ENCODE peak calls at places on chromosomes 3 and 15, in ten cellular contexts. J, V, K, N, A, C, P, E, S and W are unnamed samples.

GRCh38 chr3:158668506-158668905 is 3.9 kb downstream of the LXN start:
- DNase-seq in K (no peak), N (no peak), E (peak), A (no peak), P (no peak), S (peak), V (peak), C (no peak), J (no peak), W (no peak)

GRCh38 chr3:113643583-113643982 is 52.9 kb downstream of the USF3 start:
- DNase-seq in A (no peak), E (no peak), K (no peak), N (no peak), V (no peak), S (no peak), P (no peak), C (no peak), J (no peak), W (no peak)

GRCh38 chr3:140093742-140094141 is 158.8 kb downstream of the CLSTN2 start:
- DNase-seq in S (peak), E (peak), A (no peak), N (peak), J (peak), K (peak), V (no peak), C (peak), P (no peak), W (peak)

GRCh38 chr3:155411500-155412223 is 118.2 kb upstream of the STRIT1 start:
- DNase-seq in K (no peak), S (no peak), P (no peak), J (no peak), V (no peak), E (no peak), C (no peak), A (no peak), N (no peak), W (no peak)

GRCh38 chr15:88735212-88735611 is 68.0 kb upstream of the ACAN start:
- DNase-seq in S (no peak), V (no peak), P (no peak), N (no peak), E (no peak), A (no peak), K (no peak), J (no peak), C (no peak), W (no peak)

GRCh38 chr15:42605281-42605744 is 29.9 kb downstream of the STARD9 start:
- DNase-seq in C (no peak), J (no peak), V (peak), K (no peak), S (no peak), E (peak), A (no peak), P (no peak), N (no peak), W (no peak)

GRCh38 chr3:43185256-43185655 is 79.4 kb upstream of the POMGNT2 start:
- DNase-seq in V (no peak), P (no peak), A (no peak), J (no peak), K (no peak), S (no peak), N (no peak), C (no peak), E (no peak), W (no peak)

GRCh38 chr3:153463895-153464294 is 301.9 kb downstream of the RAP2B start:
- DNase-seq in J (no peak), A (no peak), K (no peak), P (no peak), E (no peak), N (no peak), V (no peak), C (no peak), S (no peak), W (no peak)

GRCh38 chr3:122233109-122233952 is 49.9 kb downstream of the CASR start:
- DNase-seq in C (no peak), N (peak), V (no peak), E (no peak), A (no peak), J (no peak), P (no peak), S (no peak), K (no peak), W (no peak)

GRCh38 chr3:122234117-122234516 is 50.6 kb downstream of the CASR start:
- DNase-seq in P (no peak), J (no peak), V (no peak), A (no peak), S (no peak), N (no peak), C (no peak), E (no peak), K (no peak), W (no peak)

GRCh38 chr3:122231781-122232180 is 48.3 kb downstream of the CASR start:
- DNase-seq in P (no peak), N (no peak), S (no peak), E (no peak), J (no peak), A (no peak), K (no peak), V (no peak), C (no peak), W (no peak)

GRCh38 chr3:122232485-122232884 is 49.0 kb downstream of the CASR start:
- DNase-seq in C (no peak), N (no peak), A (no peak), S (no peak), K (no peak), P (no peak), J (no peak), V (no peak), E (no peak), W (no peak)

DNA sequence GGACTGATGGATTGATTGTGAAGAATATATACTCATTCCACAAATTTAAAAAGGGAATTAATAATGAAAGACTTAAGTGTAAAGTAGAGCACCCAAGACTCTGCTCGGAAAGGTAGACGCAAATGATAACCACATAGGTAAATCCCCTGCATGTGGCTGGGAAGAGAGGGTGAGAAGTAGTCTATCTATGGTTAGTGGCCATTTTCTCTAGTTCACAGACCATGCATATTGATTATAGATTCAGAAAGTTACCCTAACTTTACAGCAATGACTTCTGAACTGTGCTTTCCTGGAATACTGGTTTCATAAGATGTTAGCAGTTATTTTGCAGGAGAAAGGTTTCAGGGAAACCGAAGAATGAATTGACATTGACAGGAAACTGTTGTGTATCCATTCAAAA is 51.7 kb downstream of the CASR start:
- DNase-seq in J (no peak), S (no peak), N (no peak), K (no peak), P (no peak), V (no peak), A (no peak), C (no peak), E (no peak), W (no peak)
- H3K27ac ChIP-seq in J (no peak), S (no peak), N (no peak), K (no peak), P (no peak), V (no peak), A (no peak), C (no peak), E (no peak), W (no peak)

GRCh38 chr15:80982205-80982604 is 7.4 kb downstream of the MESD start:
- DNase-seq in S (no peak), V (no peak), E (no peak), J (no peak), A (peak), N (no peak), C (no peak), K (no peak), P (no peak), W (no peak)
- TF ChIP-seq CTCF in S (no peak), V (no peak), E (no peak), J (no peak), A (peak), N (no peak), C (no peak), K (no peak), P (peak), W (no peak)

GRCh38 chr15:39228889-39229288 is 352.0 kb upstream of the THBS1 start:
- DNase-seq in E (no peak), V (no peak), A (no peak), S (no peak), N (no peak), K (no peak), P (no peak), C (no peak), J (no peak), W (no peak)

GRCh38 chr15:39227001-39227400 is 353.9 kb upstream of the THBS1 start:
- DNase-seq in N (no peak), A (no peak), P (no peak), C (no peak), V (no peak), J (peak), S (no peak), E (no peak), K (no peak), W (no peak)

GRCh38 chr15:39232512-39232911 is 348.4 kb upstream of the THBS1 start:
- DNase-seq in E (peak), C (no peak), K (no peak), A (no peak), P (no peak), J (no peak), S (peak), N (no peak), V (no peak), W (no peak)

GRCh38 chr15:39230917-39231285 is 350.0 kb upstream of the THBS1 start:
- DNase-seq in N (no peak), A (no peak), P (no peak), E (no peak), J (no peak), K (no peak), C (no peak), V (no peak), S (no peak), W (no peak)

GRCh38 chr15:39230205-39230916 is 350.5 kb upstream of the THBS1 start:
- DNase-seq in N (no peak), J (peak), V (peak), E (peak), A (no peak), K (no peak), P (no peak), S (no peak), C (no peak), W (no peak)
- H3K27ac ChIP-seq in N (no peak), J (no peak), V (peak), E (no peak), A (no peak), K (no peak), P (no peak), S (no peak), C (no peak), W (no peak)

DNA sequence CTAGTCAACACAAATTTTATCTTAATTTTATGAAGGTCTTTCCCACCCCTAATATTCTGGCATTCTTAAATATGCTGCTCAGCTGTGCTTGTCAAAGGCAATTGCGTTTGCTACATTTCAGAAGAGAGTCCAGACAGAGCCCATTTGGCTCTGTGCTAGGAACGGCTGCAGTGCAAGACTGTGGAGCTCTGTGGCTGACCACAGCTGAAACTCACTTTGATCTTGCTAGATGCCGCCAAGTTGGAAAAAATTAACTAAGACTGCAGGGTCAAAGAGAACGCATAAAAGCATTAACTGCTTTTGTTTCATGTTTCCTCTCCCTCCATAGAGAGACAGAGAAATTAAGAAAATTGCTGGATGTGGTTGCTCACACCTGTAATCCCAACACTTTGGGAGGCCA is 7.6 kb upstream of the PPP1R2 start:
- DNase-seq in K (no peak), E (peak), S (no peak), P (no peak), V (no peak), J (no peak), C (no peak), A (no peak), N (no peak), W (no peak)
- TF ChIP-seq CTCF in K (no peak), E (no peak), S (no peak), P (no peak), V (no peak), J (no peak), C (no peak), A (no peak), N (no peak), W (no peak)

DNA sequence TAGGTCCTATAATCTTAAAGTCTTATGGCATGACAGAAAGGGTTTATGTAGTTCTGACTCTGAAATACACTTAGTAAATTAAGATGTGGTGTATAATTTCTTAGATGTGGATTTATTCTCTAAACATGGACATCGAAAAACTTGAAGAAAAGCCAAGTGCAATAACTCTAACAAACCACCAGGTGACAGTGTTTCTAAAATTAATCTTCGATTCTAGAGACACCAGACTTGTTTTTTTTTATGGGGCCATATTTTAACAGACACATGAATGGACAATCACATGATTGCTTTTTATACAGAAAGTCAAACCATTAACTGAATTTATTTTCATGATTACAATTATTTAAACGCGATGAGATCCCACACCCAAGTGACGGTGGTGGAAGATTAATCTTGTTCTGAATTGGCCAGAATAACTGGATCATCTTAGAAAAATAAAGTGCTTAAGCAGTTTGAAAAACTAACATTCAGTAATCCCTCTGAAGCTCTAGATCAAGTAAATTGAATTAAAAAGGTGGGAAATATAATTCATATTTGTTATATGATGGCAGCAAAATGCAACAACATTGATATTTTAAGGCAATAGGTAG is 305.1 kb downstream of the LSAMP start:
- DNase-seq in S (no peak), J (no peak), A (peak), N (no peak), E (peak), K (no peak), V (peak), P (no peak), C (no peak), W (no peak)
- H3K27ac ChIP-seq in S (no peak), J (no peak), A (no peak), N (no peak), E (no peak), K (no peak), V (no peak), P (no peak), C (no peak), W (no peak)